ENCODE peak calls at places on chromosomes 12 and 14, in seven cellular contexts. Z is GM23248; I is neuronal stem cell; U is heart right ventricle; X is CD8-positive, alpha-beta T cell; N is upper lobe of right lung; V is PC-3. D is an unnamed sample.

GRCh38 chr14:49489341-49489740 is 96.8 kb downstream of the RPS29 start:
- DNase-seq in Z (no peak), I (no peak), U (no peak), X (no peak), N (no peak), V (no peak), D (no peak)

GRCh38 chr14:94056579-94057308 is 24.3 kb downstream of the DDX24 start:
- DNase-seq in Z (peak; percentile 16), I (no peak), U (no peak), X (no peak), N (no peak), V (no peak), D (no peak)

GRCh38 chr14:94292526-94292871 is 569 bp downstream of the SERPINA10 start:
- DNase-seq in Z (no peak), I (no peak), U (no peak), X (no peak), N (no peak), V (no peak), D (no peak)

GRCh38 chr12:111034148-111034910 is 114.0 kb upstream of the MYL2 start:
- DNase-seq in Z (peak; percentile 4), I (peak; percentile 42), U (no peak), X (no peak), N (no peak), V (no peak), D (no peak)

GRCh38 chr12:20097561-20097960 is 270.8 kb upstream of the PDE3A start:
- DNase-seq in Z (peak; percentile 52), I (no peak), U (no peak), X (no peak), N (no peak), V (no peak), D (no peak)

GRCh38 chr12:31773867-31774266 is 45.0 kb upstream of the AMN1 start:
- DNase-seq in Z (no peak), I (no peak), U (no peak), X (no peak), N (no peak), V (no peak), D (no peak)

GRCh38 chr14:37862263-37862662 is 266.8 kb downstream of the TTC6 start:
- DNase-seq in Z (no peak), I (no peak), U (no peak), X (no peak), N (no peak), V (no peak), D (no peak)

GRCh38 chr14:64778114-64778754 is 74.0 kb downstream of the PLEKHG3 start:
- DNase-seq in Z (no peak), I (no peak), U (peak; percentile 47), X (no peak), N (no peak), V (no peak), D (peak; percentile 47)

GRCh38 chr14:34463598-34463961 is 1.5 kb upstream of the SPTSSA start:
- DNase-seq in Z (no peak), I (no peak), U (no peak), X (no peak), N (no peak), V (no peak), D (no peak)

GRCh38 chr14:60508363-60508706 is 611 bp upstream of the SIX6 start:
- DNase-seq in Z (no peak), I (no peak), U (no peak), X (no peak), N (no peak), V (no peak), D (no peak)
- H3K27me3 ChIP-seq in Z (peaks cover 99% of the 10 kb centered on the region), I (peaks cover 76% of the 10 kb centered on the region), U (peaks cover 100% of the 10 kb centered on the region), X (peaks cover 60% of the 10 kb centered on the region), N (peaks cover 100% of the 10 kb centered on the region), V (peaks cover 68% of the 10 kb centered on the region), D (peaks cover 100% of the 10 kb centered on the region)

DNA sequence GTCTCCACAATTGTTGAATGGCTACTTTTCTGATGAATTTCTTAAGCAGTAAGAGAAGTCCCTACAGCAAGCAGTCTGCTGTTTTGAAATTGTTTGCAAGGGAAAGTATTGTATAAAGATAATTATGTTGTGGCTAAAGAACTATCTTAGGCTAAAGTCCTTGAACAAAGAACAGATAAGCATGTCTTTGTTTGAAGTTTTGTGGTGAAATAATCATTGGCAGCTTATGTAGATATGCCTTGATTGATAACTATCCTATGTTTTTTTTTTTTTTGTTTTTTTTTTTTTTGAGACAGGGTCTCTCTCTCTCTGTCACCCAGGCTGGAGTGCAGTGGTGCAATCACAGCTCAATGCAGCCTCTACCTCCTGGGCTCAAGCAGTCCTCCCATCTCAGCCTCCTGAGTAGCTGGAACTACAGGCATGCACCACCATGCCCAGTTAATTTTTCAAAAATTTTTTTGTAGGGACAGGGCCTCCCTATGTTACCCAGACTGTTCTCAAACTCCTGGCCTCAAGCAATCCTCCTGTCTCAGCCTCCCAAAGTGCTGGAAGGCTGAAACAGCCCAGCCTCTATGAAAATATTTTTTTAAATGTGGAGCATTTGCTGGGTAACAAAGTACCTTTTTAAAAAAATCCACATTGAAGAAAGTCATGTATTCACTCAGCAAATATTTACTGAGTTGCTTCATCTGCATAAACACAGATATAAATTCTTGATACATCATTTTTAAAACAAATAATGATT is 80.8 kb downstream of the LLPH start:
- DNase-seq in Z (no peak), I (no peak), U (no peak), X (no peak), N (no peak), V (peak; percentile 8), D (no peak)
- H3K4me1 ChIP-seq in Z (peaks cover 43% of the 10 kb centered on the region), I (no peaks in the 10 kb centered on the region), U (no peaks in the 10 kb centered on the region), X (no peaks in the 10 kb centered on the region), N (no peaks in the 10 kb centered on the region), V (peaks cover 9% of the 10 kb centered on the region), D (no peaks in the 10 kb centered on the region)

DNA sequence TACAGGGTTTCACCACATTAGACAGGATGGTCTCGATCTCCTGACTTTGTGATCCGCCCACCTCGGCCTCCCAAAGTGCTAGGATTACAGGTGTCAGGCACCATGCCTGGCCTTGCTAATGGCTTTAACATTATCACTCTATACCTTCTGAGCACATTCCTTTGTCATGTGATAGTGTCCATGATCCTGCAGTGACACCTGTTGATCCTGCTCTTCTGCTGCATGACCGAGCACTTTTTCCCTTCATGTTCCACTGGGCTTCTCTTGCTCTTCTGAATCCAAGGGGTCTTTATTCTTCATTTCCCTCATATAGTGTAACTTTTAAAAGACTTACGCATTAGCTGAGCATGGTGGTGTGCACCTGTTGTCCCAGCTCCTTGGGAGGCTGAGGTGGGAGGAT is 11.6 kb downstream of the ZNF268 start:
- DNase-seq in Z (no peak), I (no peak), U (no peak), X (no peak), N (no peak), V (no peak), D (no peak)
- H3K9me3 ChIP-seq in Z (peaks cover 6% of the 10 kb centered on the region), I (peaks cover 51% of the 10 kb centered on the region), U (peaks cover 67% of the 10 kb centered on the region), X (peaks cover 51% of the 10 kb centered on the region), N (peaks cover 86% of the 10 kb centered on the region), V (no peaks in the 10 kb centered on the region), D (peaks cover 92% of the 10 kb centered on the region)

GRCh38 chr12:209851-210250 is 4.1 kb downstream of the SLC6A12 start:
- DNase-seq in Z (no peak), I (no peak), U (no peak), X (no peak), N (no peak), V (no peak), D (no peak)

GRCh38 chr12:209246-209645 is 4.7 kb downstream of the SLC6A12 start:
- DNase-seq in Z (no peak), I (no peak), U (no peak), X (no peak), N (no peak), V (no peak), D (no peak)

GRCh38 chr12:211142-211465 is 2.9 kb downstream of the SLC6A12 start:
- DNase-seq in Z (no peak), I (no peak), U (no peak), X (no peak), N (no peak), V (no peak), D (no peak)

GRCh38 chr12:211639-212382 is 2.1 kb downstream of the SLC6A12 start:
- DNase-seq in Z (no peak), I (no peak), U (no peak), X (no peak), N (no peak), V (no peak), D (no peak)

GRCh38 chr12:210277-211141 is 3.4 kb downstream of the SLC6A12 start:
- DNase-seq in Z (no peak), I (no peak), U (no peak), X (no peak), N (no peak), V (no peak), D (no peak)
- H3K27me3 ChIP-seq in Z (peaks cover 59% of the 10 kb centered on the region), I (no peaks in the 10 kb centered on the region), U (peaks cover 15% of the 10 kb centered on the region), X (no peaks in the 10 kb centered on the region), N (peaks cover 20% of the 10 kb centered on the region), V (peaks cover 44% of the 10 kb centered on the region), D (peaks cover 42% of the 10 kb centered on the region)

GRCh38 chr12:96250119-96250685 is 56.0 kb downstream of the ELK3 start:
- DNase-seq in Z (no peak), I (no peak), U (no peak), X (no peak), N (no peak), V (no peak), D (no peak)

GRCh38 chr12:96256672-96257361 is 62.6 kb downstream of the ELK3 start:
- DNase-seq in Z (no peak), I (no peak), U (no peak), X (no peak), N (no peak), V (no peak), D (no peak)

GRCh38 chr12:96257550-96258392 is 63.6 kb downstream of the ELK3 start:
- DNase-seq in Z (peak; percentile 34), I (no peak), U (no peak), X (no peak), N (no peak), V (no peak), D (no peak)

GRCh38 chr12:96258451-96258933 is 64.3 kb downstream of the ELK3 start:
- DNase-seq in Z (peak; percentile 59), I (no peak), U (peak; percentile 89), X (peak; percentile 52), N (no peak), V (no peak), D (peak; percentile 61)

GRCh38 chr12:96255077-96255476 is 60.9 kb downstream of the ELK3 start:
- DNase-seq in Z (peak; percentile 85), I (no peak), U (peak; percentile 91), X (no peak), N (no peak), V (no peak), D (peak; percentile 61)
- H3K4me1 ChIP-seq in Z (peaks cover 21% of the 10 kb centered on the region), I (peaks cover 5% of the 10 kb centered on the region), U (peaks cover 38% of the 10 kb centered on the region), X (peaks cover 9% of the 10 kb centered on the region), N (peaks cover 13% of the 10 kb centered on the region), V (no peaks in the 10 kb centered on the region), D (peaks cover 80% of the 10 kb centered on the region)

GRCh38 chr12:34297790-34298164 is 275.5 kb downstream of the ALG10 start:
- DNase-seq in Z (no peak), I (no peak), U (no peak), X (no peak), N (peak; percentile 46), V (no peak), D (no peak)
- H3K9me3 ChIP-seq in Z (no peaks in the 10 kb centered on the region), I (peaks cover 93% of the 10 kb centered on the region), U (no peaks in the 10 kb centered on the region), X (no peaks in the 10 kb centered on the region), N (no peaks in the 10 kb centered on the region), V (no peaks in the 10 kb centered on the region), D (peaks cover 16% of the 10 kb centered on the region)

GRCh38 chr12:13444076-13444475 is 247.6 kb downstream of the EMP1 start:
- DNase-seq in Z (no peak), I (no peak), U (no peak), X (no peak), N (no peak), V (peak; percentile 55), D (no peak)
- H3K27me3 ChIP-seq in Z (no peaks in the 10 kb centered on the region), I (no peaks in the 10 kb centered on the region), U (no peaks in the 10 kb centered on the region), X (no peaks in the 10 kb centered on the region), N (no peaks in the 10 kb centered on the region), V (no peaks in the 10 kb centered on the region), D (peaks cover 16% of the 10 kb centered on the region)

D was measured in left ventricle myocardium inferior.